ENCODE peak calls at places on chromosomes 3 and 15, in seven cellular contexts. J is cardiac muscle cell, L is left lung, T is ovary, Y is IMR-90, C is lower lobe of right lung, R is adrenal gland. F is an unnamed sample.

GRCh38 chr15:80999623-81000036 is 1.1 kb upstream of the TLNRD1 start:
- DNase-seq in J (no peak), L (peak), T (no peak), Y (no peak), C (peak), R (no peak), F (no peak)

GRCh38 chr3:9809615-9810356 is at the start of gene TTLL3:
- DNase-seq in J (peak), L (peak), T (peak), Y (peak), C (peak), R (peak), F (peak)

GRCh38 chr3:2837233-2837632 is 272.9 kb downstream of the IL5RA start:
- DNase-seq in J (peak), L (no peak), T (no peak), Y (no peak), C (no peak), R (no peak), F (no peak)

GRCh38 chr15:101538996-101539395 is 49.5 kb upstream of the PCSK6 start:
- DNase-seq in J (no peak), L (no peak), T (no peak), Y (no peak), C (no peak), R (peak), F (no peak)

GRCh38 chr15:100623301-100623700 is 20.9 kb downstream of the ASB7 start:
- DNase-seq in J (no peak), L (no peak), T (no peak), Y (no peak), C (no peak), R (no peak), F (no peak)

GRCh38 chr15:92079047-92079446 is 225.5 kb downstream of the SLCO3A1 start:
- DNase-seq in J (no peak), L (no peak), T (no peak), Y (no peak), C (no peak), R (no peak), F (no peak)

GRCh38 chr3:16090711-16091110 is 83.8 kb upstream of the GALNT15 start:
- DNase-seq in J (no peak), L (no peak), T (no peak), Y (peak), C (no peak), R (no peak), F (no peak)

GRCh38 chr15:90286678-90287077 is 21.2 kb downstream of the NGRN start:
- DNase-seq in J (peak), L (no peak), T (no peak), Y (peak), C (no peak), R (no peak), F (no peak)

GRCh38 chr3:52054689-52055511 is 1.5 kb downstream of the DUSP7 start:
- DNase-seq in J (peak), L (no peak), T (peak), Y (peak), C (no peak), R (no peak), F (no peak)

GRCh38 chr15:75887178-75887577 is 16.5 kb upstream of the FBXO22 start:
- DNase-seq in J (no peak), L (no peak), T (no peak), Y (no peak), C (no peak), R (no peak), F (no peak)

DNA sequence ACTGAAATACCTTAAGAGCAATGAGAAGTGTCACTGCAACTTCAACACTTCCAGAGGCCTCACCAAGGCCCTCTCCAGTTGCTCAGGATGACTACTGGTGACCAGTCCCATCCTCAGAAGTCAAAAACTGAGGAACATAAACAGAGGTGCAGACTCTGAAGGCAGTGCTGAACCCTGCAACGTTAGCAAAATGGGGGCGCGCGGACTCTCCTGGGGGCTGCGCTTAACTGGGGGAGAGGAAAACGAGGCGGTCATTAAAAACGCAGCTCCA is 945 bp downstream of the XXYLT1 start:
- DNase-seq in J (no peak), L (no peak), T (no peak), Y (no peak), C (no peak), R (no peak), F (no peak)
- H3K27ac ChIP-seq in J (peak), L (peak), T (no peak), Y (no peak), C (peak), R (peak), F (no peak)

GRCh38 chr15:44092221-44092620 is 102.8 kb downstream of the FRMD5 start:
- DNase-seq in J (no peak), L (no peak), T (no peak), Y (peak), C (no peak), R (no peak), F (no peak)
- H3K27ac ChIP-seq in J (no peak), L (no peak), T (no peak), Y (no peak), C (no peak), R (no peak), F (no peak)

GRCh38 chr3:98846101-98846500 is 55.4 kb downstream of the DCBLD2 start:
- DNase-seq in J (no peak), L (no peak), T (no peak), Y (peak), C (no peak), R (no peak), F (no peak)
- H3K27ac ChIP-seq in J (no peak), L (no peak), T (no peak), Y (no peak), C (no peak), R (no peak), F (no peak)

GRCh38 chr15:70027518-70027917 is 70.2 kb downstream of the TLE3 start:
- DNase-seq in J (no peak), L (no peak), T (no peak), Y (no peak), C (peak), R (no peak), F (no peak)
- H3K27ac ChIP-seq in J (no peak), L (no peak), T (no peak), Y (no peak), C (no peak), R (no peak), F (no peak)

DNA sequence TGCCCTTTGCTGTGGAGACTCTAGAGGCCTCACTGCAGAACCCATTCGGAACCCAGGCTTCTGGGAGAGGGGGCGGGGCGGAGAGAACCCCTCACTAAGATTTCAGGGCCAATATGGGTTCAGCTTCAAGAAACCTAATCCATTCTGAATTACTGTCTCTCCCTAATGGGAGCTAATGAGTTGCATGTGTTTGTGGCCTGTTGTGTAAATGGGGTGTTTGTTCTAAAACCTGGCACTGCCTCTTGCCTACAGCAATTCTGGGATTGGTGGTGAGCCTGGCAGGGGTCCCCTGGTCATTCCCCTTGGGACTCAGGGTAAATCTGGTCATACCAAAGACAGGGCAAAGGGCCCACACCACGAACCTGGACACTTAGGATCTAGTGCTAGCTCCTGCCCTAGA is 645 bp upstream of the RASL12 start:
- DNase-seq in J (no peak), L (peak), T (no peak), Y (no peak), C (peak), R (no peak), F (no peak)
- H3K27ac ChIP-seq in J (no peak), L (peak), T (peak), Y (peak), C (peak), R (peak), F (peak)

GRCh38 chr15:42547926-42548257 is 701 bp downstream of the LRRC57 start:
- DNase-seq in J (no peak), L (no peak), T (no peak), Y (peak), C (no peak), R (no peak), F (no peak)
- H3K27ac ChIP-seq in J (peak), L (peak), T (peak), Y (peak), C (peak), R (peak), F (peak)

F was measured in caudate nucleus.